ENCODE peak calls at places on chromosomes 11 and 22, in five cellular contexts. K, T, P, C and U are unnamed samples.

GRCh38 chr22:19844423-19845368 is 10.0 kb downstream of the GNB1L start:
- DNase-seq in K (peak; percentile 57), T (peak; percentile 82), P (no peak), C (peak; percentile 54), U (no peak)

GRCh38 chr22:24140357-24140756 is 40.9 kb upstream of the SUSD2 start:
- DNase-seq in K (no peak), T (no peak), P (no peak), C (no peak), U (no peak)

GRCh38 chr11:10349281-10349665 is 44.4 kb downstream of the ADM start:
- DNase-seq in K (no peak), T (no peak), P (no peak), C (no peak), U (no peak)

GRCh38 chr11:25065711-25066110 is 568.9 kb downstream of the LUZP2 start:
- DNase-seq in K (peak; percentile 2), T (no peak), P (no peak), C (no peak), U (no peak)

GRCh38 chr22:28441720-28442263 is 237.8 kb downstream of the TTC28 start:
- DNase-seq in K (no peak), T (no peak), P (no peak), C (no peak), U (no peak)

GRCh38 chr11:114960117-114960516 is 281.8 kb downstream of the NXPE2 start:
- DNase-seq in K (no peak), T (no peak), P (no peak), C (no peak), U (no peak)

GRCh38 chr11:72429626-72430025 is 4.7 kb downstream of the CLPB start:
- DNase-seq in K (no peak), T (no peak), P (no peak), C (no peak), U (no peak)

GRCh38 chr11:131354251-131354701 is 16.1 kb upstream of the NTM start:
- DNase-seq in K (no peak), T (no peak), P (no peak), C (no peak), U (no peak)

GRCh38 chr11:86800076-86800955 is at the start of gene PRSS23:
- DNase-seq in K (peak; percentile 38), T (peak; percentile 84), P (no peak), C (peak; percentile 66), U (no peak)

GRCh38 chr11:117724104-117724503 is 72.9 kb downstream of the DSCAML1 start:
- DNase-seq in K (no peak), T (peak; percentile 26), P (no peak), C (no peak), U (no peak)

GRCh38 chr11:130216221-130216550 is 56.6 kb downstream of the ST14 start:
- DNase-seq in K (no peak), T (peak; percentile 31), P (no peak), C (no peak), U (no peak)

GRCh38 chr11:122706261-122706660 is 50.7 kb downstream of the UBASH3B start:
- DNase-seq in K (no peak), T (no peak), P (no peak), C (no peak), U (no peak)

GRCh38 chr11:60899021-60899936 is 7.1 kb downstream of the PRPF19 start:
- DNase-seq in K (no peak), T (no peak), P (no peak), C (no peak), U (no peak)

GRCh38 chr11:116829525-116830183 is at the start of gene APOC3:
- DNase-seq in K (no peak), T (no peak), P (no peak), C (no peak), U (no peak)